ENCODE peak calls at places on chromosomes 6 and 20, in nine cellular contexts. U is neural progenitor cell, V is K562, Y is prostate gland, G is left ventricle myocardium inferior, W is body of pancreas, P is GM23338, X is stomach, H is heart right ventricle. A is an unnamed sample. For H3K27me3, the result is how much of the 10 kb centered on the place peaks cover.

GRCh38 chr6:100446922-100447899 is 17.5 kb downstream of the SIM1 start:
- DNase-seq in X (no peak), V (no peak), W (no peak), Y (no peak), P (peak), U (peak), G (no peak), H (no peak), A (no peak)

GRCh38 chr20:17468073-17468840 is 62.9 kb downstream of the BFSP1 start:
- DNase-seq in X (no peak), V (no peak), G (no peak), Y (no peak), P (no peak), W (no peak), U (no peak), H (no peak), A (no peak)

GRCh38 chr6:169343886-169344525 is 90.4 kb upstream of the THBS2 start:
- DNase-seq in V (no peak), W (no peak), Y (no peak), H (no peak), P (no peak), U (no peak), X (no peak), G (no peak), A (no peak)

GRCh38 chr6:66858196-66858595 is 1151.2 kb upstream of the EYS start:
- DNase-seq in X (no peak), P (no peak), V (no peak), G (no peak), Y (no peak), U (no peak), H (no peak), W (no peak), A (no peak)

GRCh38 chr6:115358616-115359015 is 702.1 kb downstream of the FRK start:
- DNase-seq in X (no peak), V (no peak), W (no peak), H (no peak), P (no peak), Y (no peak), U (no peak), G (no peak), A (no peak)

GRCh38 chr6:55011034-55011433 is 163.3 kb upstream of the HCRTR2 start:
- DNase-seq in V (no peak), Y (no peak), P (peak), X (no peak), H (no peak), G (no peak), U (no peak), W (no peak), A (no peak)

GRCh38 chr6:130362128-130362527 is 3.7 kb upstream of the TMEM200A start:
- DNase-seq in P (peak), U (peak), G (no peak), H (no peak), W (no peak), Y (no peak), V (peak), X (no peak), A (no peak)

GRCh38 chr20:49045440-49046086 is 549 bp upstream of the CSE1L start:
- DNase-seq in W (no peak), P (peak), X (peak), Y (peak), H (peak), V (no peak), U (no peak), G (peak), A (peak)

GRCh38 chr20:24935786-24936525 is 13.1 kb upstream of the CST7 start:
- DNase-seq in W (no peak), V (no peak), X (no peak), H (no peak), P (no peak), G (no peak), U (no peak), Y (no peak), A (no peak)

DNA sequence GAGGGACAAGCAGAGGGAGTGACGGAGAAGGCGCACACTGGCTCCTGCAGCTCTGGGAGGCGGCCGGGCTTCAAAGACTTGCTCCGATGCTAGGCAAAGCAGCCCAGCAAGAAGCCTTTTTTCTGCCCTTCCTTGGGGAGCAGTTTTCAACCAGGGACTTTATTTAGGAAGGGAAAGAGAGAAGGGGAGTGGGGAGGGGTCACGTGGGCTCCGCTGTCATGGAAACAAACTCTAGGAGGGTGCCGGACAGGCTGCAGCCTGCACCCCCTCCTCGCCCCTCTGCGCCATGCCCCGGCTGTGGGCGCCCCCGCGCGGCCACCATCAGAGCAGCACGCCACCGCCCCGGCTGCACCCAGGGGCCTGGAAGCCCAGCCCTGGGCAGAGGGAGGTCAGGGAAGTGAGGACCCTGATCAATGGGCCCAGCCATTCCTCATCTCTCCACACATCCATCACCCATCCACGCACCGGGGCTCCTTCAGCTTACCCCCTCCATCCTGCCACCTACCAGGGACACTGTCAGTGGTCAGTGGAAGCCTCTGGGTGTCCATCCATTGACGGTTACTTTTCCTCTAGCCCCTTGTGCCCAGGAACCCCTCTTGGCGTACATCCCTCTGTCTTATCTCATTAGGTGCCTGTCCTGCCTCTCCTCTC is 66.6 kb upstream of the CCDC167 start:
- DNase-seq in X (peak), G (peak), H (peak), P (peak), Y (peak), W (peak), V (peak), U (peak), A (peak)
- H3K4me3 ChIP-seq in X (peak), G (peak), H (no peak), P (peak), Y (peak), W (no peak), V (no peak), U (peak), A (peak)

DNA sequence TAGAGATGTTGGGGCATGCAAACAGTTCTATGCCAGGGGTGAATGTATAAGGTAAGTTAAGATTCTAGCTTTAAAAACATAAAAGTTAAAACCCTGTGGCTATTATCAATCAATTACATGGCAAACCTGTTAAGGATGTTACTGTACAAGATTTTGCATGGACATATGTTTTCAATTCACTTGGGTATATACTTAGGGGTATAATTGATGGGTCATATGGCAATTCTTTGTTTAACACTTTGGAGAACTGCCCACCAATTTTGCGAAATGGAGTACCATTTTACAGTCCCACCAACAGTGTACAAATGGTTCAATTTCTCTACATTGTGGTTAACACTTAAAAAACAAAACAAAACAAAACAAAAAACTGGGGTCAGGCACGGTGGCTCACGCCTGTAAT is 9.4 kb upstream of the NCOA3 start:
- DNase-seq in X (no peak), W (no peak), G (no peak), V (no peak), H (no peak), U (no peak), P (no peak), Y (no peak), A (no peak)
- H3K27ac ChIP-seq in X (peak), W (no peak), G (peak), V (no peak), H (peak), U (no peak), P (no peak), Y (no peak), A (peak)

GRCh38 chr20:34231634-34232033 is 9.6 kb upstream of the ASIP start:
- DNase-seq in W (no peak), P (no peak), V (no peak), H (no peak), U (no peak), Y (no peak), G (no peak), X (no peak), A (no peak)
- H3K27me3 ChIP-seq in W (under half), P (under half), V (under half), H (under half), U (under half), Y (under half), G (under half), X (under half), A (under half)

DNA sequence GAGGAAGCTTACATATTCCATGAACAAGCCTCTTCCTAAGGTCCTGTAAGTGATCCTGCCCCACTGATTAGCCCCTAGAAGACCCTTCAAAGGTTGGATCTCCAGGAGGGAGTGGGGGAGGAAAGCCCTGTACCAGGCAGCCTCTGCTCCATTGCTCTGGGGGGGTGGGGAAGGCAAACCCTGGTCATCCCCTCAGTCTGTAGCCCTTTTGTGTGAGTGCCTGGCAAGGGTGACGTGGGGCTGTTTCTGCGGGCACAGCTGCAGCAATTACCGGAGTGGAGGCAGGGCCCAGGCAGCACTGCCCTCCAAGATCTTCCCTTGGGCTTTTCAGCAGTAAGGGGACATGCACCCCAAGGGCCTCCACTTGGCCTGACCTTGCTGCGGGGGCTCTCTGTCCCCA is at the start of gene MOG:
- DNase-seq in U (no peak), P (no peak), V (no peak), Y (no peak), G (peak), X (no peak), H (no peak), W (no peak), A (no peak)
- H3K4me3 ChIP-seq in U (no peak), P (no peak), V (no peak), Y (no peak), G (peak), X (no peak), H (no peak), W (no peak), A (no peak)

DNA sequence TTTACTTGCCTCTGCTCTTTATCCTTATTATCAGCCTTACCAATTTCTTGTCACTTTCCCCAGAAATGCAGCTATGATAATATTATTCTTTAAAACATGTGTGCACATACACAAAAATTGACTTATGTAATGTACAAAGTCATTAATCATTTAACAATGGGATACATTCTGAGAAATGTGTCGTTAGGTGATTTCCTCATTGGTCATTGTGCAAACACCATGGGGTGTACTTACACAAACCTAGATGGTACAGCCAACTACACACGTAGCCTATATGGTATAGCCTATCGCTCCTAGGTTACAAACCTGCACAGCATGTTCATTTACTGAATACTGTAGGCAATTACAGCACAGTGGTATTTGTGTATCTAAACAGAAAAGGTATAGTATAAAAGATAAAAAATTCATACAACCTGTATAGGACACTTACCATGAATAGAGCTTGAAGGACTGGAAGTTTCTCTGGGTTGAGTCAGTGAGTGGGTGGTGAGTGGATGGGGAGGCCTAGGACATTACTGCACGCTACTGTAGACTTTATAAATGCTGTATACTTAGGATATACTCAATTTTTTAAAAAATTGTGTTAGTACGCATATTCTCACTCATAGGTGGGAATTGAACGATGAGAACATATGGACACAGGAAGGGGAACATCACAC is 56.9 kb downstream of the HIVEP1 start:
- DNase-seq in W (no peak), G (no peak), V (no peak), P (no peak), U (no peak), H (no peak), X (no peak), Y (no peak), A (no peak)
- H3K27ac ChIP-seq in W (no peak), G (no peak), V (no peak), P (no peak), U (no peak), H (no peak), X (peak), Y (no peak), A (no peak)

DNA sequence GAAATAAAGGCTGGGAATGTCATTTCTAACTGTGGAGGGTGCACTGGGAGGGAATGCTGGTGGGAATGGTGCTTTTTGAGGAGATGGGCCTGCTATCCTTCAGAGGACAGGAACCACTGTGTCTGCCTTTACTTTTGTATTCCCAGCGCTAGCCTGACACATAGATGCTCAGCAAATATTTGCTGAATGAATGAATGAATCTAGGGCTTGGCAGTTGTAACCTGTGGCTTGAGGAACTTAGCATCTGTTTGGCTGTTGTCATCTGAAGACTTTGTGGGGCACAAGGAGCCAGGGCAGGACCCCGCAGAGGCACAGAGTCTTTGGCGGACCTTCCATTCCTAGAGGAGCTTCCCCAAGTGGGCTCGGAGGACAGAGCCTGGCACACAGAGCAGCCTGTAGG is 6.1 kb downstream of the TOX2 start:
- DNase-seq in Y (no peak), G (no peak), X (no peak), U (no peak), W (no peak), V (no peak), P (no peak), H (no peak), A (no peak)
- H3K27me3 ChIP-seq in Y (under half), G (half or more), X (under half), U (under half), W (under half), V (under half), P (under half), H (half or more), A (under half)

GRCh38 chr6:64013061-64013410 is 377.4 kb downstream of the PHF3 start:
- DNase-seq in H (no peak), Y (no peak), P (no peak), G (no peak), U (no peak), X (no peak), V (no peak), W (no peak), A (no peak)

GRCh38 chr6:64010646-64011045 is 375.0 kb downstream of the PHF3 start:
- DNase-seq in P (no peak), Y (no peak), G (no peak), V (no peak), H (no peak), X (no peak), U (no peak), W (no peak), A (no peak)

GRCh38 chr6:64010010-64010409 is 374.4 kb downstream of the PHF3 start:
- DNase-seq in W (no peak), Y (no peak), H (peak), G (no peak), V (no peak), P (no peak), X (no peak), U (peak), A (peak)

GRCh38 chr6:64014581-64014980 is 379.0 kb downstream of the PHF3 start:
- DNase-seq in Y (no peak), V (no peak), X (no peak), P (no peak), U (no peak), G (no peak), W (no peak), H (no peak), A (no peak)

DNA sequence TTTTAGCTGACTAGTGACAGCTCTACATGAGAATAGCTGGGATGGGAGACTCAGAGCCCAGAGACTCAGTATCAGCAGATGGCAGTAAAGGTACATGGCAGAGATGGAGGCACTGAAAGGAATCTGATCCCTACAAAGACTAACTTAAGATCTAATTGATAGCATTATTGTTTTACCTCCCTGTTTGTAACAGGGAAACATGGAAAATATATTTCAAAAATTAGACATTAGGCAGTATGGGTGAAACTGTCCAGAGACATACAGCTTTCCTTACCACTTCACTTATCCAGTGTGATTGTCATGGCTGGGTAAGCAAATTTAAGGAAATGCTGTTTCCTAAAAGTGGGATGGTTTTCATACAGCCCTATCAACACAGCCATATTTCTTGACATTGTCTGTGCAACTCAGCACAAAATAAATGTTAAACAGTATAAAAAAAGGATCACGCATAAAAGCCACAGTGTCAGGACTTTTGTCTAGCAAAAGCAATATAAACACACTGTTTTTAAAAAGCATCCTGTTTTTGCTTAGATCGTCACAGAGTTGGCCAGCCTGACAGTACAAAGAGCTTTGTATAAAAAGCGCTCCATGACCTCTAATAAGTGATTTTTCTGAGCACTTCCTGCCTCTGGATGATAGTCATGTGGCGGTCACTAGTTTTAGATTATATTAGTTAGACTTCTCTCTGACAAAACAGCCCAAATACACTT is 376.9 kb downstream of the PHF3 start:
- DNase-seq in U (peak), Y (no peak), P (peak), V (no peak), W (no peak), G (no peak), X (no peak), H (no peak), A (no peak)
- H3K4me3 ChIP-seq in U (no peak), Y (no peak), P (no peak), V (no peak), W (no peak), G (peak), X (no peak), H (no peak), A (peak)

DNA sequence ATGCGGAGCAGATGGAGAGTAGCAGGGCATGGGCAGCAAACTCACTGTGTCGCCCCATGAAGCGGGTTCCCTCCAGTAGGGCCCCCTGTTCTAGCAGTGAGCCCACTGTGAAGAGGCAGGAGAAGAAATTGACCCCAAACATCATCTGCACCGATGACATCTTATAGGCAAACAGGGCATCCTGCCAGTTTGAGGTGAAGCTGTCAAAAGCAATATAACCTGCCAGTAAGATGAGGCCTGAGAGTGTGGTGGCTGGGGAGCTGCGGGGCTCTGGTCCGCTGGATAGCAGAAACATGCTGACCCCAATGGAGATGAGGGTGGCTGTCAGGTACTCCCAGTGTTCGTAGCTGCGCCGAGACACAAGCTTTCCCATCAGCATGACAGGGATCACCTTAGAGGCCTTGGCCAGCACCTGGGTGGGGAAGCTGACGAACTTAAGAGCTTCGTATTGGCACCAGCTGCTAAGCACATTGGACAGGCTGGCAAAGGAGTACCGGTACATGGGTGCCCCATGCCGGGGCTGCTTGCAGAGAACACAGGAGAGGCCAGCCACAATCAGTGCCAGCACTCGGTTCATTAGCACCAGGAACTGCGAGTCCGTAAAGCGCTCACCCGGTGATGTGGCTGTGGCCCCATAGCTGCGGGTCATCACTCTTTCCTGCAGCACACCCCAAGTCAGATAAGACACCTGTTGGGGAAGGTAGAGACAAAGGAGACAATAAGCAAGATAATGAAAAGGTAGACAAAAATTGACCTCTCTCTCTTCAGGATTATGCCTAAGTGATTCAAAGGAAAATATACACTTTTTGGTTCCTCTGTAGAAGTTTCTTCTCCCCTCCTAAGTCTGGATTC is 2.1 kb downstream of the SLC35B2 start:
- DNase-seq in U (no peak), W (peak), H (no peak), Y (no peak), G (no peak), V (peak), P (peak), X (no peak), A (peak)
- H3K27ac ChIP-seq in U (peak), W (no peak), H (no peak), Y (peak), G (peak), V (peak), P (peak), X (peak), A (no peak)

DNA sequence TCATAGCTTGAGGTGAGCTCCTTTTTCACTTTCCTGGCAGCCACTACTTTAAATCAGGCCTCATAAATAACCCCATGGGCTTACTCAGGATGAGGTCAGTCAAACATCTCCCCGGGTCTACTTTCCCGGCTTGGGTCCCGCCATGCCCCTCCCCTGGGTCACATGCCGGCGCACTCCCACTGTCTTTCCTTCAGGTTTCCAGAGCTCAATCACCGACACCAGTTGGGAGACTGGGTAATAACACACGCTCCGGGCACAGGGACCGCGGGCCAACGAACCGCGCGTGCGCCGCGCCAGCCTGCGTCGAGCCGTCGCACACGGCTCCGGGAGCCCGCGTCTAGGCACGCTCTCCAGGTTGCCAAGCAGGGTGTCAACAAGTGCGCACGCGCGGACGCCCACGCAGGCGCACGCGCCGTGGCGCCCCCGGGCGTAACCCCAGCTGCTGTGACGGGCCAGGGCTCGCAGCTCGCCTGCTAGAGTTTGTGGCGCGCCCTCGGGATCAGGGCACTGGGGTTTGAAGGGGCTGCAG is 31.6 kb downstream of the TFAP2B start:
- DNase-seq in P (peak), H (no peak), U (peak), Y (no peak), W (peak), X (no peak), V (no peak), G (no peak), A (no peak)
- H3K27me3 ChIP-seq in P (half or more), H (half or more), U (half or more), Y (under half), W (under half), X (under half), V (under half), G (half or more), A (under half)